ENCODE peak calls at places on chromosome 16, in nine cellular contexts. U, Q, R, Z, T, J, C, I and H are unnamed samples.

GRCh38 chr16:66616592-66616991 is 12.1 kb downstream of the CMTM3 start:
- DNase-seq in C (no peak), R (no peak), Z (no peak), U (no peak), Q (no peak), T (no peak), J (no peak), I (no peak), H (no peak)

GRCh38 chr16:56626685-56627084 is 1.1 kb downstream of the MT1E start:
- DNase-seq in R (no peak), U (no peak), Z (no peak), T (no peak), C (no peak), J (no peak), I (no peak), Q (no peak), H (no peak)

GRCh38 chr16:1534021-1535020 is 855 bp downstream of the TMEM204 start:
- DNase-seq in U (no peak), J (no peak), Z (no peak), R (peak; percentile 25), Q (no peak), I (no peak), T (no peak), C (no peak), H (no peak)

GRCh38 chr16:55154261-55154660 is 169.7 kb upstream of the IRX6 start:
- DNase-seq in Q (no peak), I (no peak), J (no peak), U (no peak), Z (no peak), T (no peak), C (no peak), R (no peak), H (no peak)

GRCh38 chr16:85557976-85558589 is 55.0 kb upstream of the GSE1 start:
- DNase-seq in I (no peak), T (no peak), J (no peak), C (no peak), Z (no peak), U (no peak), R (no peak), Q (no peak), H (no peak)

GRCh38 chr16:81740163-81740562 is 38.9 kb upstream of the PLCG2 start:
- DNase-seq in T (no peak), J (no peak), U (no peak), C (peak; percentile 55), Q (peak; percentile 73), Z (no peak), I (no peak), R (no peak), H (no peak)

GRCh38 chr16:57003439-57004386 is 14.4 kb downstream of the NLRC5 start:
- DNase-seq in Q (peak; percentile 47), U (no peak), T (no peak), J (no peak), R (no peak), I (no peak), C (no peak), Z (no peak), H (no peak)

GRCh38 chr16:31064882-31065461 is 9.1 kb downstream of the ZNF668 start:
- DNase-seq in U (peak; percentile 83), Q (no peak), I (no peak), J (no peak), R (peak; percentile 98), Z (no peak), C (no peak), T (peak; percentile 68), H (peak; percentile 90)

GRCh38 chr16:4373909-4374742 is 2.5 kb downstream of the VASN start:
- DNase-seq in Q (no peak), I (peak; percentile 79), C (no peak), R (peak; percentile 95), U (no peak), T (peak; percentile 89), J (peak; percentile 61), Z (no peak), H (peak; percentile 91)

GRCh38 chr16:80932725-80933124 is 74.0 kb downstream of the CMC2 start:
- DNase-seq in Q (no peak), U (peak; percentile 42), R (peak; percentile 92), T (peak; percentile 8), I (peak; percentile 52), C (no peak), J (no peak), Z (peak; percentile 67), H (peak; percentile 86)

GRCh38 chr16:3907586-3907985 is 27.1 kb upstream of the CREBBP start:
- DNase-seq in I (no peak), C (no peak), Q (no peak), U (no peak), R (no peak), Z (peak; percentile 11), J (no peak), T (no peak), H (no peak)

GRCh38 chr16:86195863-86196630 is 297.1 kb downstream of the IRF8 start:
- DNase-seq in I (no peak), Q (no peak), C (no peak), T (no peak), Z (no peak), R (no peak), U (no peak), J (peak; percentile 95), H (no peak)

GRCh38 chr16:22291860-22292692 is 5.1 kb upstream of the POLR3E start:
- DNase-seq in Z (no peak), T (no peak), R (peak; percentile 14), I (no peak), Q (no peak), J (no peak), U (no peak), C (no peak), H (no peak)

GRCh38 chr16:14304891-14305459 is 233.9 kb downstream of the MRTFB start:
- DNase-seq in Q (no peak), I (no peak), R (no peak), J (no peak), T (no peak), C (no peak), Z (no peak), U (no peak), H (no peak)
- H3K4me3 ChIP-seq in Q (no peak overlapping the region), I (no peak overlapping the region), R (no peak overlapping the region), J (no peak overlapping the region), T (no peak overlapping the region), C (no peak overlapping the region), Z (no peak overlapping the region), U (no peak overlapping the region), H (no peak overlapping the region)

DNA sequence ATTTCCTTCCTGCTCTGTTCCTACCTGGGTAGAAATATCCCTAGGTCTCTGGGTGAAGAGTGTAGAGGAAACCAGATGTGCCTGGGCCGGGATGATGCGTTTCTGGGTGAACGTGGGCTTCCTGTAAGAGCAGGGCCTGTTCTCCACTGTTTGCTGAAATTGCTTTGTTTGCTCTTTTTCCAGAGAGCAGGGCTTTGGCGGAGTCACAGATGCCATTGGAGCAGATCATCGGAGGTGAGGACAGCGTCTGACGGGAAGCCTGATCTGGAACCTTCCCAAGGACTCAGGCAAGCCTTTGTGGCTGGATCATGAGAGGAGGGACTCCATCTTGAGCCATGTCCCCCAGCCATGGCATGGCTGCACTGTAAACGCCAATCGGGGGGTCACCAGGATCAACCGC is 15.4 kb downstream of the DHODH start:
- DNase-seq in Z (no peak), J (no peak), I (no peak), C (no peak), R (no peak), Q (no peak), U (no peak), T (no peak), H (no peak)
- TF ChIP-seq CTCF in Z (no peak), J (no peak), I (no peak), C (no peak), R (no peak), Q (no peak), U (no peak), T (no peak), H (no peak)

DNA sequence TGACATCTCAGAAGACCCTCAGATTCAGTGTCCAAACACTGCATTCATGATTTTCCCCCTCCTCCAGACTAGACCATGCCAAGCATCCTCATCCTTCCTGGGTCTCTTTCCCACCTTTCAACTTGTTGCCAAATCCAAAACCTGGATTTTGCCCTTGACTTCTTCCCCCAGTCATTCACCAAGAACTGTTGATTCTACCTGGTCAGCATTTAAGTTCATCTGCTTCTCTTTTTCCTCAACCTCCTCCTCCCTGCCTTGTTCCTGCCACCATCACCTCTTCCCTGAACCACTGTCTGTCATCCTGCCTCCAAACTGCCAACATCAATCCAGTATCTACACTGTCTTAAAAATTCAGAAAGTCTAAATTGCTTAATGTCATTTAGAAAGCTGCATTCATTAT is 20.9 kb downstream of the CHST4 start:
- DNase-seq in C (no peak), I (no peak), Q (no peak), T (no peak), Z (no peak), J (no peak), U (no peak), R (no peak), H (no peak)
- H3K4me3 ChIP-seq in C (no peak overlapping the region), I (no peak overlapping the region), Q (no peak overlapping the region), T (no peak overlapping the region), Z (no peak overlapping the region), J (no peak overlapping the region), U (no peak overlapping the region), R (no peak overlapping the region), H (no peak overlapping the region)

DNA sequence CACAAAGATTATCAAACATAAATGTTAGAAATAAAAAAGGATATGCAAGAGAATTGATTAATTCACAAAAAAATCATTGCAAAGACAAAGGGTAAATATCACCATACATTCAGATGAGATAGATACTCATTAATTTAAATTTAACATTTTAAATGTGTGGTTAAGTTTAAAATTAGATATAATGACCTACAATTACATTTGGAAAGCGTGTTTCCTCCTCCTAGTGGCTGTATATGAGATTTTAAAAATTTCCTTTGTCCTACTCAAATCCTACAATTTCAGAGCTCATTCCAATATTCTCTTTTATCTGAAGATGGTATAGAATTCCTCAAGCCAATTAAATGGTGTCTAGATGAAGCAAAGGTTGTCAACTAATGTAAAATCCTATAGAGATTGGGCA is 169.2 kb upstream of the CDH8 start:
- DNase-seq in J (no peak), I (no peak), C (no peak), U (no peak), R (no peak), T (no peak), Q (no peak), Z (no peak), H (no peak)
- TF ChIP-seq CTCF in J (no peak), I (no peak), C (no peak), U (no peak), R (no peak), T (no peak), Q (no peak), Z (no peak), H (no peak)